ENCODE peak calls at places on chromosomes 4 and X, in eight cellular contexts. H is psoas muscle, N is mesendoderm, S is dorsolateral prefrontal cortex, X is K562, V is iPS DF 6.9, F is tibial artery, R is caudate nucleus. D is an unnamed sample.

GRCh38 chrX:20639115-20639514 is 372.4 kb upstream of the RPS6KA3 start:
- DNase-seq in H (no peak), N (peak; percentile 13), S (no peak), X (no peak), V (no peak), F (no peak), R (no peak), D (no peak)

GRCh38 chr4:148162554-148162953 is 279.7 kb downstream of the NR3C2 start:
- DNase-seq in H (no peak), N (no peak), S (no peak), X (no peak), V (no peak), F (no peak), R (no peak), D (no peak)

GRCh38 chrX:30735839-30736238 is 82.6 kb downstream of the GK start:
- DNase-seq in H (peak; percentile 22), N (peak; percentile 64), S (no peak), X (peak; percentile 44), V (peak; percentile 37), F (no peak), R (no peak), D (no peak)

GRCh38 chrX:30521440-30522182 is 56.0 kb downstream of the TASL start:
- DNase-seq in H (no peak), N (peak; percentile 25), S (no peak), X (no peak), V (no peak), F (no peak), R (no peak), D (no peak)

GRCh38 chr4:13386405-13387107 is 97.6 kb downstream of the RAB28 start:
- DNase-seq in H (no peak), N (no peak), S (no peak), X (no peak), V (no peak), F (no peak), R (no peak), D (no peak)

GRCh38 chrX:141733371-141733770 is 34.8 kb upstream of the SPANXD start:
- DNase-seq in H (no peak), N (no peak), S (no peak), X (no peak), V (no peak), F (no peak), R (no peak), D (no peak)

GRCh38 chr4:119029847-119030535 is 105.6 kb upstream of the MYOZ2 start:
- DNase-seq in H (no peak), N (no peak), S (no peak), X (no peak), V (no peak), F (peak; percentile 73), R (no peak), D (no peak)

GRCh38 chrX:16786791-16787735 is 797 bp downstream of the TXLNG start:
- DNase-seq in H (peak; percentile 35), N (no peak), S (no peak), X (peak; percentile 62), V (no peak), F (peak; percentile 61), R (peak; percentile 4), D (no peak)

GRCh38 chr4:155819066-155819465 is 47.0 kb downstream of the ASIC5 start:
- DNase-seq in H (peak; percentile 18), N (no peak), S (no peak), X (no peak), V (no peak), F (no peak), R (no peak), D (no peak)

GRCh38 chr4:42172391-42172790 is 19.9 kb upstream of the BEND4 start:
- DNase-seq in H (no peak), N (no peak), S (no peak), X (no peak), V (no peak), F (no peak), R (no peak), D (no peak)

GRCh38 chr4:161929966-161930365 is 233.8 kb downstream of the FSTL5 start:
- DNase-seq in H (no peak), N (no peak), S (no peak), X (no peak), V (no peak), F (no peak), R (no peak), D (no peak)

GRCh38 chr4:147830102-147830463 is 98.2 kb downstream of the ARHGAP10 start:
- DNase-seq in H (no peak), N (no peak), S (no peak), X (no peak), V (no peak), F (no peak), R (no peak), D (no peak)

GRCh38 chrX:40176256-40176978 is 78.7 kb upstream of the BCOR start:
- DNase-seq in H (peak; percentile 79), N (peak; percentile 21), S (no peak), X (peak; percentile 78), V (no peak), F (peak; percentile 84), R (peak; percentile 34), D (peak; percentile 10)

GRCh38 chr4:173766231-173766630 is 236.2 kb upstream of the HAND2 start:
- DNase-seq in H (no peak), N (no peak), S (no peak), X (peak; percentile 8), V (no peak), F (no peak), R (no peak), D (no peak)

GRCh38 chrX:72208126-72208525 is 26.6 kb downstream of the PIN4 start:
- DNase-seq in H (no peak), N (no peak), S (no peak), X (no peak), V (no peak), F (no peak), R (no peak), D (no peak)

GRCh38 chr4:178320003-178320402 is 877.8 kb upstream of the AGA start:
- DNase-seq in H (no peak), N (no peak), S (no peak), X (no peak), V (no peak), F (no peak), R (no peak), D (no peak)

GRCh38 chr4:178322524-178323183 is 880.4 kb upstream of the AGA start:
- DNase-seq in H (no peak), N (no peak), S (no peak), X (no peak), V (no peak), F (no peak), R (no peak), D (no peak)
- H3K27ac ChIP-seq in H (no peak overlapping the region), N (no peak overlapping the region), S (no peak overlapping the region), X (no peak overlapping the region), V (no peak overlapping the region), F (no peak overlapping the region), R (no peak overlapping the region), D (no peak overlapping the region)

DNA sequence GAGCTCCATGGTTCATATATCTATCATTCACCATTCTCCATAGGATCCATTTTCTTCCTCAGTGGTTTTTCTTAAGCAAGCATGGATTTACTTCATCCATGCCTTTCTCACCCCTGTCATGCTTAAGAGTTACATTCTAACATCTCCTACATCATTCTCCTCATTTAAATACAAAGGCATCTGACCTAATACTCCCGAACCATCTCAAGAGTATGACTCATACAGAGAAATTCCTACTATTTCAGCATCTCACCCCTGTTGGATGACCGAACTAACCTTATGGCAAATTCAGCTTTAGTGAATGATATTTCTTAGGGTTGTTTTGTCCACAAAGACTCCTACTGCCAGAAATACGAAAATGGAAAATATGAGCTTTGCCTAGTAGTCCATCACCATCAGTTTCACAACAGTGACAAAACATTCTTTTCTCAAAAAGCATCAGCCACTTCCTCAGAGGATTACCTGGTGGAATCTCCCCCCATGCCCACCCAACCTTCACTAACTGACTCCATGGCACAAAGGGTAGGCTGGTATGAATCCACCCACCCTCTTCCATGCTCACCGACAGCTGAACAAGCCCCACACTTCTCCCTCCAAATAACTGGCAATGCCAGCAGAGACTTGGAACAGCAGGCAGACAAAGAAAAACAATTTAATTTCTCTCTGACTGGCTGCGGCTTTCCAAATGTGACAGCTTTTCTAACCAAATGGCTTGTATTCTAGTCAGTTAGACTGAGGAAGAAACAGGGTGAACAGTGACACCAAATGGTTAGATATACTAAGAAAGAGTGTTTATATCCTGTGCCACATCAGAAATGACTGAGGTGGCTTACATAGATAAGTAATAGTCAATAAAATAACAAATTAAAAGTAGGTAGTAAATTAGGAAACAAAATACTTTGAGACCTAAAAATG is 199.1 kb upstream of the ADAMTS3 start:
- DNase-seq in H (no peak), N (peak; percentile 93), S (no peak), X (peak; percentile 8), V (no peak), F (no peak), R (no peak), D (no peak)
- H3K27ac ChIP-seq in H (no peak overlapping the region), N (no peak overlapping the region), S (no peak overlapping the region), X (no peak overlapping the region), V (no peak overlapping the region), F (peak overlapping the region; percentile 64), R (no peak overlapping the region), D (no peak overlapping the region)

GRCh38 chr4:77618383-77619241 is 13.0 kb downstream of the CXCL13 start:
- DNase-seq in H (peak; percentile 16), N (peak; percentile 89), S (peak; percentile 55), X (peak; percentile 66), V (peak; percentile 77), F (peak; percentile 71), R (peak; percentile 12), D (no peak)
- H3K27ac ChIP-seq in H (no peak overlapping the region), N (no peak overlapping the region), S (peak overlapping the region; percentile 5), X (no peak overlapping the region), V (no peak overlapping the region), F (no peak overlapping the region), R (no peak overlapping the region), D (no peak overlapping the region)

GRCh38 chr4:680565-680930 is 6.2 kb downstream of the MYL5 start:
- DNase-seq in H (no peak), N (no peak), S (no peak), X (peak; percentile 37), V (no peak), F (no peak), R (no peak), D (no peak)
- H3K27ac ChIP-seq in H (no peak overlapping the region), N (no peak overlapping the region), S (no peak overlapping the region), X (peak overlapping the region; percentile 3), V (no peak overlapping the region), F (no peak overlapping the region), R (no peak overlapping the region), D (no peak overlapping the region)

GRCh38 chr4:80101768-80102116 is 28.7 kb upstream of the ANTXR2 start:
- DNase-seq in H (no peak), N (no peak), S (no peak), X (no peak), V (no peak), F (no peak), R (no peak), D (no peak)
- H3K27ac ChIP-seq in H (no peak overlapping the region), N (no peak overlapping the region), S (no peak overlapping the region), X (no peak overlapping the region), V (no peak overlapping the region), F (no peak overlapping the region), R (no peak overlapping the region), D (no peak overlapping the region)

GRCh38 chr4:153519677-153520076 is 53.5 kb downstream of the TMEM131L start:
- DNase-seq in H (no peak), N (no peak), S (no peak), X (no peak), V (no peak), F (no peak), R (no peak), D (no peak)
- H3K27ac ChIP-seq in H (peak overlapping the region; percentile 69), N (no peak overlapping the region), S (no peak overlapping the region), X (no peak overlapping the region), V (no peak overlapping the region), F (peak overlapping the region; percentile 78), R (no peak overlapping the region), D (peak overlapping the region; percentile 67)

GRCh38 chrX:106932492-106932923 is 12.3 kb downstream of the CLDN2 start:
- DNase-seq in H (no peak), N (no peak), S (no peak), X (no peak), V (no peak), F (no peak), R (no peak), D (no peak)
- H3K27ac ChIP-seq in H (peak overlapping the region; percentile 3), N (peak overlapping the region; percentile 59), S (no peak overlapping the region), X (no peak overlapping the region), V (no peak overlapping the region), F (no peak overlapping the region), R (no peak overlapping the region), D (no peak overlapping the region)